ENCODE peak calls at places on chromosome 17, in seven cellular contexts. One of them, this sample, is unnamed.

GRCh38 chr17:41772218-41772585 is 14.3 kb downstream of the JUP start:
- DNase-seq in GM18507: no peak
- DNase-seq in activated CD8-positive, alpha-beta memory T cell treated with anti-CD3 and anti-CD28 coated beads for 4 hours: no peak
- DNase-seq in fibroblast of pulmonary artery: no peak
- DNase-seq in kidney tubule cell: peak; percentile 67
- DNase-seq in RWPE1: peak; percentile 70
- DNase-seq in CD4-positive, alpha-beta T cell: no peak
- DNase-seq in this sample: peak; percentile 89

GRCh38 chr17:69547947-69548346 is 133.4 kb downstream of the MAP2K6 start:
- DNase-seq in GM18507: no peak
- DNase-seq in activated CD8-positive, alpha-beta memory T cell treated with anti-CD3 and anti-CD28 coated beads for 4 hours: no peak
- DNase-seq in fibroblast of pulmonary artery: no peak
- DNase-seq in kidney tubule cell: no peak
- DNase-seq in RWPE1: no peak
- DNase-seq in CD4-positive, alpha-beta T cell: no peak
- DNase-seq in this sample: no peak

GRCh38 chr17:63434951-63435571 is 11.0 kb downstream of the CYB561 start:
- DNase-seq in GM18507: no peak
- DNase-seq in activated CD8-positive, alpha-beta memory T cell treated with anti-CD3 and anti-CD28 coated beads for 4 hours: no peak
- DNase-seq in fibroblast of pulmonary artery: peak; percentile 41
- DNase-seq in kidney tubule cell: peak; percentile 70
- DNase-seq in RWPE1: peak; percentile 80
- DNase-seq in CD4-positive, alpha-beta T cell: peak; percentile 43
- DNase-seq in this sample: peak; percentile 71

GRCh38 chr17:46942441-46943217 is 19.7 kb downstream of the GOSR2 start:
- DNase-seq in GM18507: peak; percentile 33
- DNase-seq in activated CD8-positive, alpha-beta memory T cell treated with anti-CD3 and anti-CD28 coated beads for 4 hours: peak; percentile 19
- DNase-seq in fibroblast of pulmonary artery: peak; percentile 87
- DNase-seq in kidney tubule cell: peak; percentile 72
- DNase-seq in RWPE1: peak; percentile 73
- DNase-seq in CD4-positive, alpha-beta T cell: peak; percentile 18
- DNase-seq in this sample: peak; percentile 86

GRCh38 chr17:45994987-45995386 is 4.1 kb upstream of the STH start:
- DNase-seq in GM18507: no peak
- DNase-seq in activated CD8-positive, alpha-beta memory T cell treated with anti-CD3 and anti-CD28 coated beads for 4 hours: no peak
- DNase-seq in fibroblast of pulmonary artery: no peak
- DNase-seq in kidney tubule cell: no peak
- DNase-seq in RWPE1: no peak
- DNase-seq in CD4-positive, alpha-beta T cell: no peak
- DNase-seq in this sample: no peak

GRCh38 chr17:34974794-34975428 is 5.4 kb upstream of the LIG3 start:
- DNase-seq in GM18507: no peak
- DNase-seq in activated CD8-positive, alpha-beta memory T cell treated with anti-CD3 and anti-CD28 coated beads for 4 hours: no peak
- DNase-seq in fibroblast of pulmonary artery: no peak
- DNase-seq in kidney tubule cell: peak; percentile 21
- DNase-seq in RWPE1: no peak
- DNase-seq in CD4-positive, alpha-beta T cell: no peak
- DNase-seq in this sample: no peak

GRCh38 chr17:14201087-14201486 is 35.6 kb downstream of the CDRT15 start:
- DNase-seq in GM18507: no peak
- DNase-seq in activated CD8-positive, alpha-beta memory T cell treated with anti-CD3 and anti-CD28 coated beads for 4 hours: peak; percentile 53
- DNase-seq in fibroblast of pulmonary artery: peak; percentile 11
- DNase-seq in kidney tubule cell: no peak
- DNase-seq in RWPE1: no peak
- DNase-seq in CD4-positive, alpha-beta T cell: no peak
- DNase-seq in this sample: no peak

GRCh38 chr17:80119271-80119791 is 17.9 kb downstream of the GAA start:
- DNase-seq in GM18507: no peak
- DNase-seq in activated CD8-positive, alpha-beta memory T cell treated with anti-CD3 and anti-CD28 coated beads for 4 hours: no peak
- DNase-seq in fibroblast of pulmonary artery: no peak
- DNase-seq in kidney tubule cell: no peak
- DNase-seq in RWPE1: no peak
- DNase-seq in CD4-positive, alpha-beta T cell: no peak
- DNase-seq in this sample: peak; percentile 30

GRCh38 chr17:64243340-64243739 is 19.7 kb downstream of the TEX2 start:
- DNase-seq in GM18507: no peak
- DNase-seq in activated CD8-positive, alpha-beta memory T cell treated with anti-CD3 and anti-CD28 coated beads for 4 hours: no peak
- DNase-seq in fibroblast of pulmonary artery: no peak
- DNase-seq in kidney tubule cell: no peak
- DNase-seq in RWPE1: no peak
- DNase-seq in CD4-positive, alpha-beta T cell: no peak
- DNase-seq in this sample: no peak

GRCh38 chr17:28468781-28469180 is 4.7 kb upstream of the SLC13A2 start:
- DNase-seq in GM18507: no peak
- DNase-seq in activated CD8-positive, alpha-beta memory T cell treated with anti-CD3 and anti-CD28 coated beads for 4 hours: no peak
- DNase-seq in fibroblast of pulmonary artery: no peak
- DNase-seq in kidney tubule cell: no peak
- DNase-seq in RWPE1: no peak
- DNase-seq in CD4-positive, alpha-beta T cell: no peak
- DNase-seq in this sample: no peak

GRCh38 chr17:78276499-78276898 is 45.1 kb downstream of the TMEM235 start:
- DNase-seq in GM18507: no peak
- DNase-seq in activated CD8-positive, alpha-beta memory T cell treated with anti-CD3 and anti-CD28 coated beads for 4 hours: no peak
- DNase-seq in fibroblast of pulmonary artery: no peak
- DNase-seq in kidney tubule cell: no peak
- DNase-seq in RWPE1: no peak
- DNase-seq in CD4-positive, alpha-beta T cell: no peak
- DNase-seq in this sample: no peak

GRCh38 chr17:83146347-83146746 is 66.9 kb downstream of the METRNL start:
- DNase-seq in GM18507: no peak
- DNase-seq in activated CD8-positive, alpha-beta memory T cell treated with anti-CD3 and anti-CD28 coated beads for 4 hours: no peak
- DNase-seq in fibroblast of pulmonary artery: no peak
- DNase-seq in kidney tubule cell: no peak
- DNase-seq in RWPE1: no peak
- DNase-seq in CD4-positive, alpha-beta T cell: no peak
- DNase-seq in this sample: no peak

This sample was measured in H9.